ENCODE peak calls at places on chromosomes 4 and X, in five cellular contexts. W, V, G, Q and E are unnamed samples.

GRCh38 chr4:52982246-52982950 is 120.3 kb downstream of the RASL11B start:
- DNase-seq in W (no peak), V (no peak), G (no peak), Q (no peak), E (no peak)

GRCh38 chrX:82141942-82142341 is 940.0 kb downstream of the SH3BGRL start:
- DNase-seq in W (no peak), V (no peak), G (no peak), Q (no peak), E (no peak)

GRCh38 chr4:145580906-145581305 is 38.3 kb upstream of the MMAA start:
- DNase-seq in W (no peak), V (no peak), G (no peak), Q (no peak), E (no peak)

GRCh38 chrX:70398899-70399298 is 24.2 kb upstream of the GDPD2 start:
- DNase-seq in W (no peak), V (no peak), G (no peak), Q (no peak), E (no peak)

GRCh38 chr4:154807042-154807630 is 26.1 kb downstream of the RBM46 start:
- DNase-seq in W (peak), V (no peak), G (no peak), Q (no peak), E (peak)

GRCh38 chr4:90293320-90293719 is 166.1 kb downstream of the CCSER1 start:
- DNase-seq in W (no peak), V (no peak), G (no peak), Q (no peak), E (no peak)

GRCh38 chr4:44916406-44916805 is 190.1 kb upstream of the GNPDA2 start:
- DNase-seq in W (no peak), V (no peak), G (no peak), Q (no peak), E (no peak)

GRCh38 chr4:154743683-154744340 is at the start of gene LRAT:
- DNase-seq in W (no peak), V (peak), G (peak), Q (peak), E (no peak)

GRCh38 chr4:177313263-177313662 is 3.6 kb downstream of the NEIL3 start:
- DNase-seq in W (no peak), V (no peak), G (no peak), Q (no peak), E (no peak)

GRCh38 chr4:101784957-101785356 is 5.6 kb upstream of the BANK1 start:
- DNase-seq in W (no peak), V (no peak), G (no peak), Q (no peak), E (no peak)

GRCh38 chrX:43707812-43708548 is 51.9 kb downstream of the MAOA start:
- DNase-seq in W (no peak), V (no peak), G (no peak), Q (peak), E (no peak)

GRCh38 chr4:70940134-70940533 is 38.0 kb downstream of the MOB1B start:
- DNase-seq in W (no peak), V (no peak), G (no peak), Q (no peak), E (no peak)

GRCh38 chr4:146275370-146275769 is 61.0 kb downstream of the REELD1 start:
- DNase-seq in W (no peak), V (no peak), G (no peak), Q (no peak), E (no peak)

GRCh38 chrX:37679230-37679629 is 6.4 kb upstream of the XK start:
- DNase-seq in W (no peak), V (no peak), G (no peak), Q (no peak), E (no peak)

GRCh38 chrX:79259073-79259689 is 108.0 kb downstream of the ITM2A start:
- DNase-seq in W (peak), V (peak), G (no peak), Q (no peak), E (peak)

GRCh38 chrX:154548028-154548316 is 552 bp downstream of the IKBKG start:
- DNase-seq in W (no peak), V (no peak), G (no peak), Q (no peak), E (no peak)

GRCh38 chrX:84453351-84454246 is 48.7 kb downstream of the HDX start:
- DNase-seq in W (no peak), V (no peak), G (no peak), Q (no peak), E (no peak)

GRCh38 chr4:57100979-57101629 is 9.1 kb downstream of the IGFBP7 start:
- DNase-seq in W (no peak), V (no peak), G (no peak), Q (no peak), E (no peak)

GRCh38 chr4:155487231-155487630 is 110.5 kb upstream of the MAP9 start:
- DNase-seq in W (no peak), V (no peak), G (no peak), Q (no peak), E (no peak)